ENCODE peak calls at places on chromosomes 5 and 9, in nine cellular contexts. N is astrocyte, R is mammary epithelial cell, E is keratinocyte, F is upper lobe of right lung, B is ovary, Y is neural progenitor cell, A is tibial nerve, G is heart right ventricle. P is an unnamed sample.

GRCh38 chr5:82045526-82046267 is 73.9 kb downstream of the ATG10 start:
- DNase-seq in F (no peak), N (peak; percentile 71), R (peak; percentile 19), G (no peak), A (no peak), Y (no peak), E (no peak), B (no peak), P (no peak)

GRCh38 chr5:68086857-68087256 is 128.7 kb upstream of the PIK3R1 start:
- DNase-seq in E (no peak), G (no peak), R (no peak), B (peak; percentile 69), N (peak; percentile 93), A (peak; percentile 73), Y (no peak), F (no peak), P (no peak)

GRCh38 chr5:77852514-77853352 is 76.6 kb upstream of the TBCA start:
- DNase-seq in N (peak; percentile 80), E (no peak), G (peak; percentile 77), F (peak; percentile 70), Y (peak; percentile 85), B (peak; percentile 62), A (no peak), R (peak; percentile 54), P (no peak)

GRCh38 chr5:122077451-122078115 is 476 bp downstream of the LOX start:
- DNase-seq in Y (peak; percentile 64), E (no peak), A (no peak), G (peak; percentile 18), B (peak; percentile 24), F (peak; percentile 64), N (no peak), R (peak; percentile 41), P (no peak)

GRCh38 chr9:130287736-130288135 is 22.2 kb downstream of the HMCN2 start:
- DNase-seq in Y (no peak), B (no peak), E (no peak), A (no peak), N (no peak), R (no peak), F (peak; percentile 20), G (no peak), P (no peak)

GRCh38 chr5:92687793-92688467 is 893.1 kb downstream of the NR2F1-AS1 start:
- DNase-seq in E (no peak), A (peak; percentile 17), Y (peak; percentile 82), B (no peak), N (peak; percentile 56), R (peak; percentile 8), F (no peak), G (no peak), P (no peak)

GRCh38 chr9:33162721-33163311 is 4.3 kb downstream of the B4GALT1 start:
- DNase-seq in R (peak; percentile 91), B (peak; percentile 60), A (peak; percentile 80), E (no peak), Y (no peak), G (no peak), N (peak; percentile 54), F (no peak), P (no peak)

GRCh38 chr5:143395638-143396352 is 7.7 kb downstream of the NR3C1 start:
- DNase-seq in A (no peak), R (peak; percentile 58), E (no peak), N (no peak), G (no peak), Y (no peak), F (no peak), B (no peak), P (no peak)

GRCh38 chr9:128484686-128485413 is 19.7 kb upstream of the GLE1 start:
- DNase-seq in G (no peak), Y (no peak), F (no peak), E (no peak), R (no peak), A (no peak), N (no peak), B (no peak), P (no peak)

GRCh38 chr9:128482186-128482585 is 22.3 kb upstream of the GLE1 start:
- DNase-seq in G (no peak), A (no peak), F (no peak), N (no peak), B (no peak), E (no peak), R (no peak), Y (no peak), P (no peak)

GRCh38 chr9:128479262-128479661 is 23.5 kb downstream of the ODF2 start:
- DNase-seq in G (no peak), A (no peak), B (no peak), F (no peak), N (no peak), Y (no peak), R (no peak), E (no peak), P (no peak)

GRCh38 chr9:128485414-128485855 is 19.1 kb upstream of the GLE1 start:
- DNase-seq in B (no peak), N (no peak), A (no peak), F (no peak), R (no peak), G (no peak), E (no peak), Y (peak; percentile 17), P (no peak)

DNA sequence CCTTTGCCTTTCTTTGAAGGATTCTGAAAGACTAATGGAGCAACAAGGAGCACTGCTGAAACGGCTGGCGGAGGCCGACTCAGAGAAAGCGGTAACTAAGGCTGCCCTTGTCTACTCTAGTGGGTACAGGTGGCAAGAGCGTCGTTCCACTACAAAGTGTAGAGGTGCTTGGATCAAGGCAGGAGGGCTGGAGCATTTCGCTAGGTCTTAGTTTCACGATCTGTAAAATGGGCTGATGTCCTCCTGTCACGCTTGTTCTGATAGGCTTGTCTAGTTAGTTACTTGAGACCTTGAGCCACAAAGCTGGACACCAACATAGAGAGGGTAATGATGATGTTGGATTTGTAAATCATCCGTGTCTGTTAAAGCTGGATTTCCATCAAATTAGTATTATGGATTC is 23.0 kb upstream of the GLE1 start:
- DNase-seq in G (no peak), B (no peak), A (no peak), R (no peak), E (no peak), N (no peak), Y (no peak), F (no peak), P (no peak)
- H3K36me3 ChIP-seq in G (peaks cover 91% of the 10 kb centered on the region), B (no peaks in the 10 kb centered on the region), A (peaks cover 2% of the 10 kb centered on the region), R (peaks cover 18% of the 10 kb centered on the region), E (peaks cover 22% of the 10 kb centered on the region), N (peaks cover 42% of the 10 kb centered on the region), Y (no peaks in the 10 kb centered on the region), F (peaks cover 70% of the 10 kb centered on the region), P (peaks cover 66% of the 10 kb centered on the region)

GRCh38 chr5:131377785-131378325 is 114.0 kb downstream of the CDC42SE2 start:
- DNase-seq in R (no peak), B (no peak), G (no peak), Y (no peak), N (peak; percentile 48), E (no peak), A (no peak), F (no peak), P (no peak)

GRCh38 chr5:131373265-131373664 is 109.4 kb downstream of the CDC42SE2 start:
- DNase-seq in F (no peak), B (no peak), N (no peak), E (no peak), Y (no peak), R (no peak), G (no peak), A (no peak), P (peak; percentile 33)

GRCh38 chr5:131379723-131380122 is 115.9 kb downstream of the CDC42SE2 start:
- DNase-seq in G (no peak), R (no peak), F (no peak), N (peak; percentile 80), B (no peak), E (no peak), Y (no peak), A (no peak), P (peak; percentile 70)

GRCh38 chr5:131379071-131379538 is 115.3 kb downstream of the CDC42SE2 start:
- DNase-seq in Y (no peak), G (no peak), A (no peak), N (no peak), E (no peak), B (no peak), F (no peak), R (no peak), P (no peak)

DNA sequence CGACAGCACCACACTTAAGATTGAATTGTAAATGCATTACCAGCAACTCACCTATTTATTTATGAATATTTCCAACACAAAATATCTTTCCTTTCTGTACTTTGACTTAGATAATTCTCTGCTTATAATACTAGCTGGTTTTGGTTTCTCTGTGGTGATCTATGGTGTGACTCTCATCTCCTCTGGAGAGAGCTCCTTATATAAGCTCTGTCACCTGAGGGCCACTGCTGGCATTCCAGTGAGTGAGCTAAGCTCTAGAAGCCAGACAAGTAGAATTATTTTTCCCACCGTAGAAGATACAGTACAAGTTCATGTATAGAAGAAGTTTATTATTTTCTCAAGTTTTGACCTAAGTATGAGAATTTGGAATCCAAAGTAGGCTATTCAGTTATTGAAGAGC is 111.5 kb downstream of the CDC42SE2 start:
- DNase-seq in B (no peak), A (no peak), E (no peak), Y (no peak), G (no peak), R (no peak), F (no peak), N (no peak), P (peak; percentile 33)
- H3K27ac ChIP-seq in B (no peak overlapping the region), A (no peak overlapping the region), E (no peak overlapping the region), Y (no peak overlapping the region), G (no peak overlapping the region), R (no peak overlapping the region), F (no peak overlapping the region), N (no peak overlapping the region), P (peak overlapping the region; percentile 100)

GRCh38 chr5:172334641-172335040 is 51.1 kb upstream of the UBTD2 start:
- DNase-seq in B (no peak), G (no peak), N (no peak), F (no peak), E (no peak), R (no peak), A (no peak), Y (no peak), P (no peak)
- H3K36me3 ChIP-seq in B (no peaks in the 10 kb centered on the region), G (peaks cover 10% of the 10 kb centered on the region), N (peaks cover 27% of the 10 kb centered on the region), F (no peaks in the 10 kb centered on the region), E (no peaks in the 10 kb centered on the region), R (no peaks in the 10 kb centered on the region), A (no peaks in the 10 kb centered on the region), Y (no peaks in the 10 kb centered on the region), P (no peaks in the 10 kb centered on the region)

GRCh38 chr9:104743377-104743985 is 4.0 kb upstream of the NIPSNAP3A start:
- DNase-seq in A (no peak), Y (peak; percentile 54), E (peak; percentile 13), N (peak; percentile 31), F (no peak), G (no peak), B (no peak), R (peak; percentile 58), P (peak; percentile 72)

GRCh38 chr9:104745852-104746251 is 1.6 kb upstream of the NIPSNAP3A start:
- DNase-seq in Y (no peak), R (no peak), A (no peak), F (no peak), N (no peak), E (no peak), B (no peak), G (no peak), P (no peak)

GRCh38 chr9:104746285-104746684 is 1.2 kb upstream of the NIPSNAP3A start:
- DNase-seq in B (no peak), E (no peak), A (no peak), Y (no peak), R (no peak), G (no peak), F (no peak), N (no peak), P (no peak)

GRCh38 chr9:104738452-104738851 is 9.0 kb upstream of the NIPSNAP3A start:
- DNase-seq in F (no peak), G (no peak), A (no peak), Y (no peak), R (no peak), E (no peak), N (no peak), B (no peak), P (no peak)

GRCh38 chr9:104740596-104740995 is 6.9 kb upstream of the NIPSNAP3A start:
- DNase-seq in B (no peak), R (peak; percentile 35), A (no peak), F (no peak), Y (no peak), N (peak; percentile 55), E (peak; percentile 42), G (no peak), P (no peak)
- H3K27ac ChIP-seq in B (no peak overlapping the region), R (no peak overlapping the region), A (no peak overlapping the region), F (no peak overlapping the region), Y (no peak overlapping the region), N (no peak overlapping the region), E (peak overlapping the region; percentile 2), G (no peak overlapping the region), P (no peak overlapping the region)